ENCODE peak calls at places on chromosomes 11 and 22, in five cellular contexts. E is MV-4-11, R is neural crest cell, V is upper lobe of right lung, H is left cardiac atrium. Q is an unnamed sample.

GRCh38 chr11:120326845-120327281 is 1.8 kb downstream of the TLCD5 start:
- DNase-seq in R (no peak), E (peak; percentile 90), V (no peak), H (no peak), Q (no peak)

GRCh38 chr11:8763070-8763469 is 80.5 kb downstream of the RPL27A start:
- DNase-seq in V (no peak), R (no peak), E (no peak), H (no peak), Q (no peak)

GRCh38 chr22:37051629-37052385 is at the start of gene KCTD17:
- DNase-seq in H (peak; percentile 86), V (peak; percentile 89), R (peak; percentile 51), E (peak; percentile 36), Q (peak; percentile 82)

GRCh38 chr11:65879622-65880021 is at the start of gene CTSW:
- DNase-seq in V (no peak), H (peak; percentile 23), E (peak; percentile 21), R (no peak), Q (no peak)

GRCh38 chr22:24416095-24416494 is 11.3 kb upstream of the ADORA2A start:
- DNase-seq in V (no peak), R (no peak), E (no peak), H (no peak), Q (no peak)

GRCh38 chr11:77698896-77699295 is 61.3 kb upstream of the CLNS1A start:
- DNase-seq in E (no peak), R (no peak), H (no peak), V (no peak), Q (no peak)

GRCh38 chr11:24171869-24172268 is 325.0 kb upstream of the LUZP2 start:
- DNase-seq in E (no peak), V (no peak), R (no peak), H (no peak), Q (no peak)

GRCh38 chr11:14374922-14375630 is 16.1 kb upstream of the RRAS2 start:
- DNase-seq in R (no peak), E (no peak), V (no peak), H (no peak), Q (no peak)

GRCh38 chr22:31077681-31078080 is 3.4 kb upstream of the SMTN start:
- DNase-seq in R (no peak), H (no peak), E (no peak), V (no peak), Q (no peak)

GRCh38 chr11:121214861-121215260 is 77.7 kb upstream of the SC5D start:
- DNase-seq in E (no peak), V (no peak), H (no peak), R (no peak), Q (no peak)

GRCh38 chr11:47271961-47272661 is 2.2 kb downstream of the MADD start:
- DNase-seq in V (no peak), E (peak; percentile 40), R (no peak), H (no peak), Q (peak; percentile 82)

GRCh38 chr11:117096140-117096972 is 1.9 kb downstream of the SIK3 start:
- DNase-seq in H (no peak), V (no peak), R (peak; percentile 8), E (peak; percentile 92), Q (no peak)

GRCh38 chr22:23754980-23755636 is 883 bp upstream of the VPREB3 start:
- DNase-seq in H (no peak), E (no peak), V (no peak), R (no peak), Q (no peak)

GRCh38 chr22:48267681-48268080 is 1505.2 kb downstream of the TBC1D22A start:
- DNase-seq in H (no peak), E (no peak), V (no peak), R (no peak), Q (no peak)

GRCh38 chr22:39414886-39415285 is 15.3 kb downstream of the TAB1 start:
- DNase-seq in R (no peak), V (no peak), H (no peak), E (no peak), Q (no peak)

GRCh38 chr22:37907036-37907954 is 1.2 kb downstream of the MICALL1 start:
- DNase-seq in E (no peak), H (no peak), V (no peak), R (no peak), Q (no peak)

GRCh38 chr11:11580831-11581492 is 40.8 kb downstream of the GALNT18 start:
- DNase-seq in H (no peak), R (no peak), V (no peak), E (no peak), Q (no peak)

GRCh38 chr11:123174196-123175183 is 20.6 kb downstream of the CLMP start:
- DNase-seq in V (no peak), E (peak; percentile 66), R (no peak), H (peak; percentile 40), Q (no peak)

GRCh38 chr11:92688416-92688815 is 281.0 kb upstream of the MTNR1B start:
- DNase-seq in V (no peak), H (no peak), R (no peak), E (no peak), Q (no peak)

GRCh38 chr11:24779791-24780190 is 282.9 kb downstream of the LUZP2 start:
- DNase-seq in H (no peak), V (no peak), E (no peak), R (no peak), Q (no peak)

GRCh38 chr11:6259638-6260019 is at the start of gene CCKBR:
- DNase-seq in R (peak; percentile 9), V (peak; percentile 71), E (no peak), H (no peak), Q (no peak)

GRCh38 chr11:114302663-114303062 is 6.5 kb downstream of the NNMT start:
- DNase-seq in E (no peak), H (no peak), V (no peak), R (no peak), Q (no peak)

GRCh38 chr11:123072279-123072678 is 10.3 kb upstream of the HSPA8 start:
- DNase-seq in R (no peak), E (no peak), V (no peak), H (no peak), Q (no peak)

GRCh38 chr11:66739983-66740382 is 11.0 kb upstream of the SPTBN2 start:
- DNase-seq in R (no peak), E (no peak), H (no peak), V (no peak), Q (no peak)

Q was measured in cardiac septum.